ENCODE peak calls at places on chromosomes 3 and 15, in seven cellular contexts. One of them, this sample, is unnamed.

GRCh38 chr3:46669191-46669999 is 24.1 kb downstream of the ALS2CL start:
- DNase-seq in neural progenitor cell: no peak
- DNase-seq in right cardiac atrium: no peak
- DNase-seq in T-helper 2 cell treated with Interferon-gamma antibody and Interleukin-4, amounts not matched to agents 5 μg/mL and 100 μg/mL, for 36 hours: no peak
- DNase-seq in pancreas: peak
- DNase-seq in GM23248: no peak
- DNase-seq in glutamatergic neuron: peak
- DNase-seq in this sample: peak

GRCh38 chr3:167740961-167741587 is 5.6 kb downstream of the SERPINI1 start:
- DNase-seq in pancreas: no peak
- DNase-seq in GM23248: peak
- DNase-seq in glutamatergic neuron: peak
- DNase-seq in neural progenitor cell: peak
- DNase-seq in right cardiac atrium: no peak
- DNase-seq in T-helper 2 cell treated with Interferon-gamma antibody and Interleukin-4, amounts not matched to agents 5 μg/mL and 100 μg/mL, for 36 hours: no peak
- DNase-seq in this sample: no peak

GRCh38 chr3:119637679-119638525 is 22.5 kb downstream of the POPDC2 start:
- DNase-seq in right cardiac atrium: no peak
- DNase-seq in pancreas: no peak
- DNase-seq in glutamatergic neuron: no peak
- DNase-seq in T-helper 2 cell treated with Interferon-gamma antibody and Interleukin-4, amounts not matched to agents 5 μg/mL and 100 μg/mL, for 36 hours: peak
- DNase-seq in neural progenitor cell: no peak
- DNase-seq in GM23248: peak
- DNase-seq in this sample: no peak

GRCh38 chr15:67825880-67826716 is 789 bp downstream of the SKOR1 start:
- DNase-seq in right cardiac atrium: no peak
- DNase-seq in neural progenitor cell: peak
- DNase-seq in GM23248: no peak
- DNase-seq in pancreas: peak
- DNase-seq in glutamatergic neuron: peak
- DNase-seq in T-helper 2 cell treated with Interferon-gamma antibody and Interleukin-4, amounts not matched to agents 5 μg/mL and 100 μg/mL, for 36 hours: no peak
- DNase-seq in this sample: no peak

GRCh38 chr15:65214010-65214409 is 2.7 kb upstream of the CILP start:
- DNase-seq in pancreas: no peak
- DNase-seq in right cardiac atrium: no peak
- DNase-seq in GM23248: no peak
- DNase-seq in glutamatergic neuron: no peak
- DNase-seq in T-helper 2 cell treated with Interferon-gamma antibody and Interleukin-4, amounts not matched to agents 5 μg/mL and 100 μg/mL, for 36 hours: no peak
- DNase-seq in neural progenitor cell: no peak
- DNase-seq in this sample: no peak

GRCh38 chr3:66468016-66468735 is 32.6 kb downstream of the LRIG1 start:
- DNase-seq in GM23248: peak
- DNase-seq in glutamatergic neuron: no peak
- DNase-seq in right cardiac atrium: no peak
- DNase-seq in neural progenitor cell: no peak
- DNase-seq in pancreas: no peak
- DNase-seq in T-helper 2 cell treated with Interferon-gamma antibody and Interleukin-4, amounts not matched to agents 5 μg/mL and 100 μg/mL, for 36 hours: no peak
- DNase-seq in this sample: no peak

GRCh38 chr3:194870394-194871110 is 184.9 kb downstream of the FAM43A start:
- DNase-seq in pancreas: no peak
- DNase-seq in T-helper 2 cell treated with Interferon-gamma antibody and Interleukin-4, amounts not matched to agents 5 μg/mL and 100 μg/mL, for 36 hours: no peak
- DNase-seq in GM23248: peak
- DNase-seq in neural progenitor cell: no peak
- DNase-seq in glutamatergic neuron: no peak
- DNase-seq in right cardiac atrium: no peak
- DNase-seq in this sample: no peak

GRCh38 chr3:144770813-144771400 is 799.3 kb downstream of the DIPK2A start:
- DNase-seq in T-helper 2 cell treated with Interferon-gamma antibody and Interleukin-4, amounts not matched to agents 5 μg/mL and 100 μg/mL, for 36 hours: no peak
- DNase-seq in GM23248: peak
- DNase-seq in glutamatergic neuron: no peak
- DNase-seq in right cardiac atrium: no peak
- DNase-seq in pancreas: no peak
- DNase-seq in neural progenitor cell: peak
- DNase-seq in this sample: no peak

GRCh38 chr3:160319322-160319721 is 79.7 kb downstream of the IFT80 start:
- DNase-seq in glutamatergic neuron: no peak
- DNase-seq in GM23248: no peak
- DNase-seq in T-helper 2 cell treated with Interferon-gamma antibody and Interleukin-4, amounts not matched to agents 5 μg/mL and 100 μg/mL, for 36 hours: no peak
- DNase-seq in neural progenitor cell: no peak
- DNase-seq in pancreas: no peak
- DNase-seq in right cardiac atrium: no peak
- DNase-seq in this sample: no peak

GRCh38 chr3:183845090-183845489 is 19.7 kb upstream of the MAP6D1 start:
- DNase-seq in pancreas: no peak
- DNase-seq in T-helper 2 cell treated with Interferon-gamma antibody and Interleukin-4, amounts not matched to agents 5 μg/mL and 100 μg/mL, for 36 hours: no peak
- DNase-seq in right cardiac atrium: no peak
- DNase-seq in GM23248: no peak
- DNase-seq in glutamatergic neuron: no peak
- DNase-seq in neural progenitor cell: no peak
- DNase-seq in this sample: no peak

GRCh38 chr15:95701410-95701809 is 629.1 kb upstream of the NR2F2 start:
- DNase-seq in GM23248: no peak
- DNase-seq in pancreas: no peak
- DNase-seq in neural progenitor cell: no peak
- DNase-seq in right cardiac atrium: no peak
- DNase-seq in T-helper 2 cell treated with Interferon-gamma antibody and Interleukin-4, amounts not matched to agents 5 μg/mL and 100 μg/mL, for 36 hours: no peak
- DNase-seq in glutamatergic neuron: no peak
- DNase-seq in this sample: no peak

GRCh38 chr15:101501703-101502373 is 12.3 kb upstream of the PCSK6 start:
- DNase-seq in glutamatergic neuron: peak
- DNase-seq in pancreas: peak
- DNase-seq in right cardiac atrium: no peak
- DNase-seq in T-helper 2 cell treated with Interferon-gamma antibody and Interleukin-4, amounts not matched to agents 5 μg/mL and 100 μg/mL, for 36 hours: peak
- DNase-seq in neural progenitor cell: peak
- DNase-seq in GM23248: peak
- DNase-seq in this sample: peak

GRCh38 chr3:184993394-184993793 is 159.5 kb downstream of the C3orf70 start:
- DNase-seq in T-helper 2 cell treated with Interferon-gamma antibody and Interleukin-4, amounts not matched to agents 5 μg/mL and 100 μg/mL, for 36 hours: no peak
- DNase-seq in glutamatergic neuron: no peak
- DNase-seq in GM23248: no peak
- DNase-seq in neural progenitor cell: no peak
- DNase-seq in pancreas: no peak
- DNase-seq in right cardiac atrium: no peak
- DNase-seq in this sample: no peak

GRCh38 chr15:83295417-83295816 is 11.0 kb upstream of the BNC1 start:
- DNase-seq in T-helper 2 cell treated with Interferon-gamma antibody and Interleukin-4, amounts not matched to agents 5 μg/mL and 100 μg/mL, for 36 hours: no peak
- DNase-seq in right cardiac atrium: no peak
- DNase-seq in neural progenitor cell: no peak
- DNase-seq in pancreas: no peak
- DNase-seq in GM23248: no peak
- DNase-seq in glutamatergic neuron: no peak
- DNase-seq in this sample: no peak

GRCh38 chr3:72444642-72445223 is 403.5 kb downstream of the SHQ1 start:
- DNase-seq in right cardiac atrium: no peak
- DNase-seq in GM23248: peak
- DNase-seq in T-helper 2 cell treated with Interferon-gamma antibody and Interleukin-4, amounts not matched to agents 5 μg/mL and 100 μg/mL, for 36 hours: no peak
- DNase-seq in glutamatergic neuron: no peak
- DNase-seq in pancreas: no peak
- DNase-seq in neural progenitor cell: no peak
- DNase-seq in this sample: no peak

GRCh38 chr3:129087138-129087702 is 26.6 kb downstream of the GP9 start:
- DNase-seq in T-helper 2 cell treated with Interferon-gamma antibody and Interleukin-4, amounts not matched to agents 5 μg/mL and 100 μg/mL, for 36 hours: no peak
- DNase-seq in GM23248: peak
- DNase-seq in neural progenitor cell: no peak
- DNase-seq in right cardiac atrium: peak
- DNase-seq in glutamatergic neuron: no peak
- DNase-seq in pancreas: peak
- DNase-seq in this sample: peak

GRCh38 chr3:63571682-63572081 is 80.8 kb upstream of the SNTN start:
- DNase-seq in glutamatergic neuron: no peak
- DNase-seq in GM23248: no peak
- DNase-seq in pancreas: no peak
- DNase-seq in neural progenitor cell: no peak
- DNase-seq in T-helper 2 cell treated with Interferon-gamma antibody and Interleukin-4, amounts not matched to agents 5 μg/mL and 100 μg/mL, for 36 hours: no peak
- DNase-seq in right cardiac atrium: no peak
- DNase-seq in this sample: no peak

GRCh38 chr3:133130168-133130567 is 92.0 kb downstream of the TMEM108 start:
- DNase-seq in glutamatergic neuron: no peak
- DNase-seq in GM23248: peak
- DNase-seq in T-helper 2 cell treated with Interferon-gamma antibody and Interleukin-4, amounts not matched to agents 5 μg/mL and 100 μg/mL, for 36 hours: no peak
- DNase-seq in neural progenitor cell: no peak
- DNase-seq in right cardiac atrium: no peak
- DNase-seq in pancreas: no peak
- DNase-seq in this sample: no peak

GRCh38 chr3:151387443-151388241 is 3.1 kb upstream of the P2RY12 start:
- DNase-seq in right cardiac atrium: no peak
- DNase-seq in glutamatergic neuron: no peak
- DNase-seq in pancreas: no peak
- DNase-seq in T-helper 2 cell treated with Interferon-gamma antibody and Interleukin-4, amounts not matched to agents 5 μg/mL and 100 μg/mL, for 36 hours: no peak
- DNase-seq in GM23248: no peak
- DNase-seq in neural progenitor cell: no peak
- DNase-seq in this sample: no peak

GRCh38 chr3:172591876-172592771 is 68.9 kb upstream of the TNFSF10 start:
- DNase-seq in neural progenitor cell: no peak
- DNase-seq in glutamatergic neuron: no peak
- DNase-seq in GM23248: no peak
- DNase-seq in pancreas: no peak
- DNase-seq in T-helper 2 cell treated with Interferon-gamma antibody and Interleukin-4, amounts not matched to agents 5 μg/mL and 100 μg/mL, for 36 hours: peak
- DNase-seq in right cardiac atrium: no peak
- DNase-seq in this sample: no peak

GRCh38 chr3:102163039-102163817 is 271.6 kb upstream of the ZPLD1 start:
- DNase-seq in right cardiac atrium: peak
- DNase-seq in pancreas: no peak
- DNase-seq in glutamatergic neuron: no peak
- DNase-seq in GM23248: peak
- DNase-seq in neural progenitor cell: no peak
- DNase-seq in T-helper 2 cell treated with Interferon-gamma antibody and Interleukin-4, amounts not matched to agents 5 μg/mL and 100 μg/mL, for 36 hours: no peak
- DNase-seq in this sample: peak

GRCh38 chr15:76866716-76867321 is 38.3 kb downstream of the SCAPER start:
- DNase-seq in T-helper 2 cell treated with Interferon-gamma antibody and Interleukin-4, amounts not matched to agents 5 μg/mL and 100 μg/mL, for 36 hours: no peak
- DNase-seq in neural progenitor cell: peak
- DNase-seq in GM23248: peak
- DNase-seq in glutamatergic neuron: no peak
- DNase-seq in right cardiac atrium: no peak
- DNase-seq in pancreas: no peak
- DNase-seq in this sample: no peak

GRCh38 chr3:52518723-52519444 is 14.8 kb downstream of the NT5DC2 start:
- DNase-seq in glutamatergic neuron: no peak
- DNase-seq in T-helper 2 cell treated with Interferon-gamma antibody and Interleukin-4, amounts not matched to agents 5 μg/mL and 100 μg/mL, for 36 hours: no peak
- DNase-seq in pancreas: peak
- DNase-seq in GM23248: peak
- DNase-seq in neural progenitor cell: no peak
- DNase-seq in right cardiac atrium: no peak
- DNase-seq in this sample: peak

GRCh38 chr3:32078085-32078634 is 28.3 kb upstream of the GPD1L start:
- DNase-seq in right cardiac atrium: no peak
- DNase-seq in T-helper 2 cell treated with Interferon-gamma antibody and Interleukin-4, amounts not matched to agents 5 μg/mL and 100 μg/mL, for 36 hours: no peak
- DNase-seq in glutamatergic neuron: no peak
- DNase-seq in neural progenitor cell: no peak
- DNase-seq in GM23248: no peak
- DNase-seq in pancreas: no peak
- DNase-seq in this sample: no peak

GRCh38 chr3:36172699-36173098 is 207.6 kb upstream of the STAC start:
- DNase-seq in T-helper 2 cell treated with Interferon-gamma antibody and Interleukin-4, amounts not matched to agents 5 μg/mL and 100 μg/mL, for 36 hours: no peak
- DNase-seq in right cardiac atrium: no peak
- DNase-seq in glutamatergic neuron: no peak
- DNase-seq in pancreas: no peak
- DNase-seq in neural progenitor cell: no peak
- DNase-seq in GM23248: no peak
- DNase-seq in this sample: no peak

GRCh38 chr15:67119238-67119846 is 53.9 kb downstream of the SMAD3 start:
- DNase-seq in neural progenitor cell: no peak
- DNase-seq in right cardiac atrium: no peak
- DNase-seq in GM23248: no peak
- DNase-seq in pancreas: no peak
- DNase-seq in T-helper 2 cell treated with Interferon-gamma antibody and Interleukin-4, amounts not matched to agents 5 μg/mL and 100 μg/mL, for 36 hours: no peak
- DNase-seq in glutamatergic neuron: no peak
- DNase-seq in this sample: no peak

This sample was measured in ovary.